ENCODE peak calls at places on chromosomes 6 and 20, in four cellular contexts. One of them, this sample, is unnamed.

GRCh38 chr20:20872420-20872819 is 160.0 kb upstream of the RALGAPA2 start:
- DNase-seq in A549: no peak
- DNase-seq in HepG2: no peak
- DNase-seq in K562: no peak
- DNase-seq in this sample: no peak

GRCh38 chr6:170076466-170077165 is 214.3 kb downstream of the DLL1 start:
- DNase-seq in A549: no peak
- DNase-seq in HepG2: no peak
- DNase-seq in K562: no peak
- DNase-seq in this sample: no peak

GRCh38 chr6:36326351-36326995 is 10.2 kb downstream of the BNIP5 start:
- DNase-seq in A549: no peak
- DNase-seq in HepG2: no peak
- DNase-seq in K562: no peak
- DNase-seq in this sample: no peak

GRCh38 chr6:75930954-75931689 is 141.3 kb downstream of the IMPG1 start:
- DNase-seq in A549: no peak
- DNase-seq in HepG2: no peak
- DNase-seq in K562: no peak
- DNase-seq in this sample: no peak

GRCh38 chr6:106180208-106180607 is 94.1 kb downstream of the PRDM1 start:
- DNase-seq in A549: no peak
- DNase-seq in HepG2: no peak
- DNase-seq in K562: no peak
- DNase-seq in this sample: no peak

GRCh38 chr6:33008944-33009861 is at the start of gene HLA-DOA:
- DNase-seq in A549: no peak
- DNase-seq in HepG2: no peak
- DNase-seq in K562: no peak
- DNase-seq in this sample: peak; percentile 75

GRCh38 chr20:64279826-64280459 is 24.4 kb downstream of the PCMTD2 start:
- DNase-seq in A549: no peak
- DNase-seq in HepG2: no peak
- DNase-seq in K562: no peak
- DNase-seq in this sample: no peak

GRCh38 chr6:44396968-44397367 is 9.5 kb downstream of the CDC5L start:
- DNase-seq in A549: no peak
- DNase-seq in HepG2: no peak
- DNase-seq in K562: no peak
- DNase-seq in this sample: no peak

GRCh38 chr20:40547492-40548129 is 141.4 kb downstream of the MAFB start:
- DNase-seq in A549: no peak
- DNase-seq in HepG2: no peak
- DNase-seq in K562: no peak
- DNase-seq in this sample: no peak

GRCh38 chr6:25010917-25011625 is 75.3 kb upstream of the RIPOR2 start:
- DNase-seq in A549: no peak
- DNase-seq in HepG2: no peak
- DNase-seq in K562: no peak
- DNase-seq in this sample: no peak
- TF ChIP-seq POLR2AphosphoS2 in A549: no peak
- TF ChIP-seq POLR2AphosphoS2 in HepG2: no peak
- TF ChIP-seq POLR2AphosphoS2 in K562: no peak
- TF ChIP-seq POLR2AphosphoS2 in this sample: no peak

GRCh38 chr6:72826033-72826432 is 204.2 kb downstream of the KCNQ5 start:
- DNase-seq in A549: no peak
- DNase-seq in HepG2: no peak
- DNase-seq in K562: no peak
- DNase-seq in this sample: no peak
- TF ChIP-seq CHD4 in A549: no peak
- TF ChIP-seq CHD4 in HepG2: no peak
- TF ChIP-seq CHD4 in K562: no peak
- TF ChIP-seq CHD4 in this sample: no peak

DNA sequence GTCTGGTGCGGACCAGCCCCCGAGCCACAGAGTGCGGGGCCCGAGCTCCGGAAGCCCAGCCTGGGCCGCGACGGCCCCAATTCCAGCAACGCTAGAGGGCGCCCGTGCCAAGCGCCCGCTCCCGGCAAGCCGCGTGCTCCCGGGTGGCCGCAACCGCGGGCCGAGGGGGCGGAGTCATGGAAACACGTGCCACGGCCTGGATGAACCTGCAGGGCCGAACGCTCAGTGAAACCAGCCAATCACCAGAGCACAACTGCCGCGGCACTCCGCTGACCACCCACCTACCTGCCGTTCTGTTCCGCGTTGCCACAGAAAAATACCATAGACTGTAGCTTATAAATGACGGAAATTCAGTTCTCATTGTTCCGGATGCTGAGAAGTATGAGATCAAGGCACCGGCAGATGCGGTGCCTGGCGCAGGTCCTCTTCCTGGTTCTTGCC is 85.7 kb upstream of the FOXC1 start:
- DNase-seq in A549: peak; percentile 32
- DNase-seq in HepG2: no peak
- DNase-seq in K562: peak; percentile 76
- DNase-seq in this sample: no peak
- TF ChIP-seq EP300 in A549: no peak
- TF ChIP-seq EP300 in HepG2: no peak
- TF ChIP-seq EP300 in K562: no peak
- TF ChIP-seq EP300 in this sample: no peak

GRCh38 chr6:19837511-19838441 is 606 bp downstream of the ID4 start:
- DNase-seq in A549: peak; percentile 11
- DNase-seq in HepG2: peak; percentile 21
- DNase-seq in K562: no peak
- DNase-seq in this sample: no peak
- TF ChIP-seq POLR2AphosphoS2 in A549: no peak
- TF ChIP-seq POLR2AphosphoS2 in HepG2: no peak
- TF ChIP-seq POLR2AphosphoS2 in K562: no peak
- TF ChIP-seq POLR2AphosphoS2 in this sample: no peak